ENCODE peak calls at places on chromosomes 4 and X, in nine cellular contexts. One of them, this sample, is unnamed.

GRCh38 chr4:75745192-75745591 is 20.8 kb downstream of the USO1 start:
- DNase-seq in HepG2: peak
- DNase-seq in tibial artery: no peak
- DNase-seq in endodermal cell: no peak
- DNase-seq in tibial nerve: no peak
- DNase-seq in A673: no peak
- DNase-seq in PC-3: no peak
- DNase-seq in mammary epithelial cell: peak
- DNase-seq in cardiac muscle cell: peak
- DNase-seq in this sample: peak

GRCh38 chrX:155108427-155108826 is 37.1 kb downstream of the BRCC3 start:
- DNase-seq in tibial artery: no peak
- DNase-seq in A673: no peak
- DNase-seq in HepG2: no peak
- DNase-seq in mammary epithelial cell: peak
- DNase-seq in PC-3: no peak
- DNase-seq in endodermal cell: no peak
- DNase-seq in tibial nerve: no peak
- DNase-seq in cardiac muscle cell: no peak
- DNase-seq in this sample: no peak

GRCh38 chrX:78548012-78548411 is 111.1 kb downstream of the RTL3 start:
- DNase-seq in cardiac muscle cell: no peak
- DNase-seq in tibial nerve: no peak
- DNase-seq in mammary epithelial cell: peak
- DNase-seq in PC-3: peak
- DNase-seq in endodermal cell: no peak
- DNase-seq in HepG2: no peak
- DNase-seq in A673: no peak
- DNase-seq in tibial artery: no peak
- DNase-seq in this sample: no peak

GRCh38 chr4:85127653-85128052 is 161.2 kb upstream of the WDFY3 start:
- DNase-seq in HepG2: peak
- DNase-seq in tibial artery: no peak
- DNase-seq in cardiac muscle cell: peak
- DNase-seq in endodermal cell: peak
- DNase-seq in tibial nerve: no peak
- DNase-seq in mammary epithelial cell: peak
- DNase-seq in PC-3: peak
- DNase-seq in A673: peak
- DNase-seq in this sample: no peak

GRCh38 chr4:68361146-68361589 is 11.3 kb upstream of the YTHDC1 start:
- DNase-seq in PC-3: peak
- DNase-seq in tibial artery: no peak
- DNase-seq in HepG2: peak
- DNase-seq in cardiac muscle cell: peak
- DNase-seq in mammary epithelial cell: peak
- DNase-seq in A673: no peak
- DNase-seq in endodermal cell: no peak
- DNase-seq in tibial nerve: no peak
- DNase-seq in this sample: peak

GRCh38 chrX:96707829-96708228 is 23.2 kb downstream of the DIAPH2 start:
- DNase-seq in A673: peak
- DNase-seq in cardiac muscle cell: no peak
- DNase-seq in mammary epithelial cell: no peak
- DNase-seq in endodermal cell: no peak
- DNase-seq in tibial artery: no peak
- DNase-seq in HepG2: no peak
- DNase-seq in PC-3: no peak
- DNase-seq in tibial nerve: no peak
- DNase-seq in this sample: no peak

GRCh38 chr4:8218371-8219050 is 19.4 kb downstream of the SH3TC1 start:
- DNase-seq in mammary epithelial cell: no peak
- DNase-seq in PC-3: no peak
- DNase-seq in tibial artery: no peak
- DNase-seq in cardiac muscle cell: no peak
- DNase-seq in A673: no peak
- DNase-seq in endodermal cell: no peak
- DNase-seq in tibial nerve: no peak
- DNase-seq in HepG2: no peak
- DNase-seq in this sample: no peak

GRCh38 chrX:129768586-129769466 is 10.9 kb upstream of the SASH3 start:
- DNase-seq in A673: no peak
- DNase-seq in tibial artery: no peak
- DNase-seq in HepG2: peak
- DNase-seq in mammary epithelial cell: no peak
- DNase-seq in endodermal cell: no peak
- DNase-seq in tibial nerve: no peak
- DNase-seq in cardiac muscle cell: peak
- DNase-seq in PC-3: no peak
- DNase-seq in this sample: no peak

GRCh38 chr4:113637823-113638691 is 123.5 kb downstream of the CAMK2D start:
- DNase-seq in PC-3: no peak
- DNase-seq in mammary epithelial cell: no peak
- DNase-seq in tibial nerve: no peak
- DNase-seq in A673: no peak
- DNase-seq in cardiac muscle cell: no peak
- DNase-seq in HepG2: no peak
- DNase-seq in tibial artery: no peak
- DNase-seq in endodermal cell: no peak
- DNase-seq in this sample: no peak

GRCh38 chr4:142696334-142697122 is 149.6 kb downstream of the INPP4B start:
- DNase-seq in mammary epithelial cell: no peak
- DNase-seq in tibial nerve: no peak
- DNase-seq in PC-3: no peak
- DNase-seq in HepG2: no peak
- DNase-seq in endodermal cell: no peak
- DNase-seq in cardiac muscle cell: no peak
- DNase-seq in tibial artery: no peak
- DNase-seq in A673: no peak
- DNase-seq in this sample: no peak

DNA sequence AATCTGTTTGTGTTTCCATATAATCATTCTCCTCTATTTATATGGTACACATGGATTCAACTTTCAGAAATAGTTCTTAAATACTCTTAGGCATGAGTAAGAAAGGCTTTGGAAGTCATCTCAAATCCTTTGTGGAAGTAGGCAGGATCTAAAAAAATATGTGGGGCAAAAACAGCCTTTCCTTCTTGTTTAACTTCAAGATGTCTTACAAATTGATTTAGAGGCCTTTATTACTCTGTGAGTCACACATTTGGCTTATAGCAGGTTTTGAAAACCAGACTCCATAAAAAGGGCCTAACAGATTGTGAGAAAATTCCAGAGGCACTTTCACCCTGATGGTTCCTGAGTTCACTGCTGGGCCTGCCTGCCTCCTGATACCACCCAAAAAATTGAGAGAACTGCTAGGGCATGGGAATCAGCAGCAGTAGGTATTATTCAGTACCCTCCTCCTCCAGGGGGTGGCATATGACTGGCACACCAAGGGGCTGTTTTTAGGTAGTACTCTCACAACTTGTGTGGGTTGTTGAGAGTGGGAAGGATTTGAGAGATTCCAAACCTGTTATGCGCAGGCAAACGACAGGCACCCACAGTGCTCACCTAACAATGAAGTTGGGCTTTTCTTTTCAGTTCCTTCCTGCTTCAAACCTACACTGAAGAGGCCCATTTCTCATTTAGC is 162.7 kb upstream of the MBNL3 start:
- DNase-seq in endodermal cell: peak
- DNase-seq in tibial nerve: no peak
- DNase-seq in mammary epithelial cell: no peak
- DNase-seq in HepG2: no peak
- DNase-seq in A673: peak
- DNase-seq in tibial artery: no peak
- DNase-seq in PC-3: peak
- DNase-seq in cardiac muscle cell: no peak
- DNase-seq in this sample: no peak
- TF ChIP-seq CTCF in endodermal cell: peak
- TF ChIP-seq CTCF in tibial nerve: no peak
- TF ChIP-seq CTCF in mammary epithelial cell: peak
- TF ChIP-seq CTCF in HepG2: no peak
- TF ChIP-seq CTCF in A673: peak
- TF ChIP-seq CTCF in tibial artery: no peak
- TF ChIP-seq CTCF in PC-3: peak
- TF ChIP-seq CTCF in cardiac muscle cell: no peak
- TF ChIP-seq CTCF in this sample: peak

GRCh38 chr4:44118971-44119680 is 329.5 kb downstream of the KCTD8 start:
- DNase-seq in tibial nerve: no peak
- DNase-seq in mammary epithelial cell: peak
- DNase-seq in A673: no peak
- DNase-seq in cardiac muscle cell: no peak
- DNase-seq in HepG2: no peak
- DNase-seq in PC-3: peak
- DNase-seq in tibial artery: no peak
- DNase-seq in endodermal cell: no peak
- DNase-seq in this sample: peak
- H3K27ac ChIP-seq in tibial nerve: no peak
- H3K27ac ChIP-seq in mammary epithelial cell: peak
- H3K27ac ChIP-seq in A673: no peak
- H3K27ac ChIP-seq in cardiac muscle cell: no peak
- H3K27ac ChIP-seq in HepG2: no peak
- H3K27ac ChIP-seq in PC-3: no peak
- H3K27ac ChIP-seq in tibial artery: no peak
- H3K27ac ChIP-seq in endodermal cell: no peak
- H3K27ac ChIP-seq in this sample: peak

DNA sequence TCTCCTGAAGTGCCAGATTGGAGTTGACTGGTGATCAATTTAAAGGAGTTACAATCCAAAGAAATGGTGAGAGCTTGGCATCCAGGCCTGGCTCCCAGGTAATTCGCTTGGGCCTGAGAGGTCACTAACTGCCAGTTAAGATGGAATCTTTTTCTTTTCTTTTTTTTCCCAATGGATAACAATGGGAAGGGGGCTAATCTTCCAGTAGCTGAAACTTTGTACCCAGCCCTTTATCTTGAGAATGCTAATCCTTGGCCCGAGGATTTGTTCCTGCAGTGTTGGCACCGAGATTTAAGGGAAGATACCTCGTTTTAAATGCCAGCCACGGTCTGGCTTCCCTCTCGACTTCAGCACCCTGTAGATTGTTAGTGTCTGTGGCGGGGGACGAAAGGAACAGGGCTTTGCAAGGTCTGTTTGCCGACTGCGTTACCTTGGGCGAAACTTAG is 13.4 kb upstream of the PITX2 start:
- DNase-seq in HepG2: no peak
- DNase-seq in A673: no peak
- DNase-seq in mammary epithelial cell: no peak
- DNase-seq in tibial nerve: no peak
- DNase-seq in cardiac muscle cell: no peak
- DNase-seq in endodermal cell: no peak
- DNase-seq in tibial artery: no peak
- DNase-seq in PC-3: no peak
- DNase-seq in this sample: no peak
- H3K4me3 ChIP-seq in HepG2: no peak
- H3K4me3 ChIP-seq in A673: peak
- H3K4me3 ChIP-seq in mammary epithelial cell: no peak
- H3K4me3 ChIP-seq in tibial nerve: no peak
- H3K4me3 ChIP-seq in cardiac muscle cell: no peak
- H3K4me3 ChIP-seq in endodermal cell: peak
- H3K4me3 ChIP-seq in tibial artery: peak
- H3K4me3 ChIP-seq in PC-3: no peak
- H3K4me3 ChIP-seq in this sample: no peak

GRCh38 chrX:151801980-151802379 is 67.4 kb downstream of the CNGA2 start:
- DNase-seq in mammary epithelial cell: no peak
- DNase-seq in HepG2: no peak
- DNase-seq in A673: no peak
- DNase-seq in tibial artery: no peak
- DNase-seq in endodermal cell: no peak
- DNase-seq in tibial nerve: no peak
- DNase-seq in PC-3: no peak
- DNase-seq in cardiac muscle cell: no peak
- DNase-seq in this sample: no peak
- TF ChIP-seq CTCF in mammary epithelial cell: no peak
- TF ChIP-seq CTCF in HepG2: peak
- TF ChIP-seq CTCF in A673: no peak
- TF ChIP-seq CTCF in tibial artery: no peak
- TF ChIP-seq CTCF in endodermal cell: peak
- TF ChIP-seq CTCF in tibial nerve: no peak
- TF ChIP-seq CTCF in PC-3: peak
- TF ChIP-seq CTCF in cardiac muscle cell: peak
- TF ChIP-seq CTCF in this sample: peak

DNA sequence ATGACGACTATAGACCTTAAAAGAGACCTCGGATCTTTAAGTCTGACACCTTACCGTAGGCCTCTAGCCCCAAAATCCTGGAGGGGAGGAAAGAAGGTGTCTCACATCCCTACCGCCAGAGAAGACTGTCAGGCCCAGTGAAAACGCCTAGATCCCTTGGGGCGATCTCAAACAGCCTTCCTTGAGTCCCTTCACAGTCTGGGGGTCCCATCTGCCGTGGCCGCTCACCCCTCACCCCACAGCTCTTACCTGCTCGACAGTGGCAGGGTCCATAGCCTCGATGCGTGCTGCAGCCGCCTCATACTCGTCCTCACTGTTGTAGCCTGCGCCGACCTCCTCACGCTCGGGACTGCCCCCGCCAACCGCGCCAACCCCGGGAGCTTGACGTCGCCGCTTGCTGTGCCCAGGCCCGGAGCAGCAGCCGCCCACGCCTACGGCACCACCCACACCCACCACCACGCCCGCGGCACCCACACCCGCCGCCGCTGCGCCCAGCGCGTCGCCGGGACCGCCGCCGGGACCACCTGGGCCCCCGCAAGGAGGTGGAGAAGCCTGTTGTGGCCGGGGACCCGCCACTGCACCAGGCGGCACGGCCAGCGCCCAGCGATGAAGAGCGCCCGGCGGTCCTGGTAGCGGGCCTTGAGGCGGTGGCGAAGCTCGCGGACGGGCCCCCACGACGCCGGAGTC is 536 bp downstream of the OTUD5 start:
- DNase-seq in endodermal cell: no peak
- DNase-seq in cardiac muscle cell: peak
- DNase-seq in HepG2: no peak
- DNase-seq in A673: no peak
- DNase-seq in mammary epithelial cell: no peak
- DNase-seq in tibial artery: peak
- DNase-seq in PC-3: no peak
- DNase-seq in tibial nerve: no peak
- DNase-seq in this sample: no peak
- H3K27ac ChIP-seq in endodermal cell: no peak
- H3K27ac ChIP-seq in cardiac muscle cell: peak
- H3K27ac ChIP-seq in HepG2: peak
- H3K27ac ChIP-seq in A673: peak
- H3K27ac ChIP-seq in mammary epithelial cell: peak
- H3K27ac ChIP-seq in tibial artery: peak
- H3K27ac ChIP-seq in PC-3: no peak
- H3K27ac ChIP-seq in tibial nerve: peak
- H3K27ac ChIP-seq in this sample: peak

This sample was measured in brain microvascular endothelial cell.